ENCODE peak calls at places on chromosomes 13 and 19, in eight cellular contexts. K is ELR; X is naive thymus-derived CD8-positive, alpha-beta T cell; P is T follicular helper cell; T is stimulated activated CD4-positive, alpha-beta T cell treated with anti-CD3 and anti-CD28 coated beads, TNF-alpha, amount 100 ng/mL, for 4 hours; Y is adipocyte; Z is A172; V is activated CD8-positive, alpha-beta T cell treated with anti-CD3 and anti-CD28 coated beads, Interleukin-2, amount 10 ng/mL, durations not matched to agents 7 days and 5 days. I is an unnamed sample.

GRCh38 chr13:47553329-47553977 is 447.6 kb downstream of the SUCLA2 start:
- DNase-seq in K (no peak), X (no peak), P (no peak), T (no peak), Y (no peak), Z (no peak), V (no peak), I (no peak)

GRCh38 chr13:33723365-33723764 is 94.6 kb upstream of the RFC3 start:
- DNase-seq in K (peak; percentile 8), X (no peak), P (no peak), T (no peak), Y (peak; percentile 21), Z (no peak), V (no peak), I (no peak)

GRCh38 chr13:76846363-76846762 is 39.8 kb downstream of the KCTD12 start:
- DNase-seq in K (no peak), X (no peak), P (no peak), T (no peak), Y (no peak), Z (no peak), V (no peak), I (peak; percentile 11)

GRCh38 chr19:40776966-40777794 is 867 bp upstream of the RAB4B start:
- DNase-seq in K (peak; percentile 89), X (peak; percentile 90), P (peak; percentile 88), T (peak; percentile 81), Y (peak; percentile 96), Z (peak; percentile 97), V (peak; percentile 98), I (peak; percentile 94)

GRCh38 chr13:98915563-98916348 is 62.1 kb downstream of the DOCK9 start:
- DNase-seq in K (peak; percentile 56), X (no peak), P (no peak), T (no peak), Y (no peak), Z (no peak), V (no peak), I (peak; percentile 7)

GRCh38 chr13:64234255-64234654 is 2818.6 kb upstream of the PCDH20 start:
- DNase-seq in K (peak; percentile 88), X (no peak), P (no peak), T (no peak), Y (no peak), Z (peak; percentile 78), V (no peak), I (peak; percentile 85)

GRCh38 chr13:112713517-112714253 is 23.8 kb downstream of the ATP11A start:
- DNase-seq in K (no peak), X (no peak), P (no peak), T (no peak), Y (no peak), Z (no peak), V (no peak), I (no peak)

GRCh38 chr13:98372886-98373285 is 195.8 kb upstream of the RNF113B start:
- DNase-seq in K (no peak), X (no peak), P (no peak), T (no peak), Y (peak; percentile 47), Z (no peak), V (no peak), I (peak; percentile 57)

GRCh38 chr13:103692442-103692841 is 626.2 kb upstream of the SLC10A2 start:
- DNase-seq in K (no peak), X (no peak), P (no peak), T (no peak), Y (no peak), Z (no peak), V (no peak), I (no peak)

GRCh38 chr19:51735759-51736449 is 12.1 kb upstream of the HAS1 start:
- DNase-seq in K (peak; percentile 89), X (no peak), P (no peak), T (no peak), Y (no peak), Z (peak; percentile 35), V (no peak), I (peak; percentile 15)

GRCh38 chr19:52638601-52639000 is 446 bp upstream of the ZNF83 start:
- DNase-seq in K (peak; percentile 82), X (no peak), P (no peak), T (no peak), Y (peak; percentile 51), Z (peak; percentile 67), V (no peak), I (no peak)

GRCh38 chr19:32879741-32880140 is 10.2 kb upstream of the SLC7A9 start:
- DNase-seq in K (no peak), X (no peak), P (no peak), T (no peak), Y (no peak), Z (no peak), V (no peak), I (no peak)

GRCh38 chr13:70098669-70099068 is 9.0 kb upstream of the ATXN8OS start:
- DNase-seq in K (peak; percentile 41), X (no peak), P (no peak), T (no peak), Y (peak; percentile 4), Z (no peak), V (no peak), I (no peak)

GRCh38 chr19:8477889-8478288 is 24.6 kb downstream of the PRAM1 start:
- DNase-seq in K (no peak), X (no peak), P (no peak), T (no peak), Y (no peak), Z (no peak), V (no peak), I (no peak)

GRCh38 chr19:3034845-3035541 is 5.9 kb upstream of the TLE2 start:
- DNase-seq in K (peak; percentile 63), X (peak; percentile 20), P (no peak), T (no peak), Y (peak; percentile 41), Z (peak; percentile 79), V (peak; percentile 68), I (peak; percentile 47)

I was measured in EH.